ENCODE peak calls at places on chromosomes 5 and 9, in four cellular contexts. One of them, this sample, is unnamed.

GRCh38 chr5:172556262-172556661 is 84.8 kb upstream of the NEURL1B start:
- DNase-seq in endodermal cell: no peak
- DNase-seq in spleen: peak; percentile 38
- DNase-seq in retinal pigment epithelial cell: no peak
- DNase-seq in this sample: no peak

GRCh38 chr9:27453860-27454553 is 70.1 kb upstream of the IFNK start:
- DNase-seq in endodermal cell: no peak
- DNase-seq in retinal pigment epithelial cell: no peak
- DNase-seq in spleen: no peak
- DNase-seq in this sample: no peak

GRCh38 chr5:1727571-1727970 is 72.1 kb downstream of the MRPL36 start:
- DNase-seq in endodermal cell: peak; percentile 44
- DNase-seq in retinal pigment epithelial cell: no peak
- DNase-seq in spleen: peak; percentile 68
- DNase-seq in this sample: peak; percentile 62

GRCh38 chr9:126326228-126327015 is at the start of gene MVB12B:
- DNase-seq in retinal pigment epithelial cell: no peak
- DNase-seq in endodermal cell: peak; percentile 73
- DNase-seq in spleen: peak; percentile 92
- DNase-seq in this sample: no peak

GRCh38 chr5:154858972-154859950 is 834 bp downstream of the CNOT8 start:
- DNase-seq in endodermal cell: peak; percentile 54
- DNase-seq in retinal pigment epithelial cell: no peak
- DNase-seq in spleen: no peak
- DNase-seq in this sample: no peak

GRCh38 chr5:43244823-43245565 is 53.0 kb downstream of the NIM1K start:
- DNase-seq in retinal pigment epithelial cell: no peak
- DNase-seq in endodermal cell: no peak
- DNase-seq in spleen: no peak
- DNase-seq in this sample: no peak

GRCh38 chr5:33275921-33276705 is 164.7 kb upstream of the TARS1 start:
- DNase-seq in endodermal cell: no peak
- DNase-seq in retinal pigment epithelial cell: peak; percentile 62
- DNase-seq in spleen: no peak
- DNase-seq in this sample: no peak

GRCh38 chr5:42923710-42924109 is 112.0 kb upstream of the SELENOP start:
- DNase-seq in spleen: no peak
- DNase-seq in endodermal cell: no peak
- DNase-seq in retinal pigment epithelial cell: no peak
- DNase-seq in this sample: no peak

GRCh38 chr5:111480346-111480745 is 32.0 kb downstream of the STARD4 start:
- DNase-seq in spleen: no peak
- DNase-seq in endodermal cell: no peak
- DNase-seq in retinal pigment epithelial cell: no peak
- DNase-seq in this sample: no peak

GRCh38 chr5:6359941-6360683 is 18.2 kb downstream of the MED10 start:
- DNase-seq in spleen: no peak
- DNase-seq in endodermal cell: peak; percentile 72
- DNase-seq in retinal pigment epithelial cell: no peak
- DNase-seq in this sample: no peak

GRCh38 chr9:110266786-110267185 is 10.5 kb upstream of the TXN start:
- DNase-seq in spleen: no peak
- DNase-seq in endodermal cell: no peak
- DNase-seq in retinal pigment epithelial cell: no peak
- DNase-seq in this sample: no peak

GRCh38 chr5:150410524-150411244 is 2.0 kb downstream of the CD74 start:
- DNase-seq in retinal pigment epithelial cell: peak; percentile 48
- DNase-seq in endodermal cell: peak; percentile 81
- DNase-seq in spleen: peak; percentile 75
- DNase-seq in this sample: no peak

GRCh38 chr9:109317979-109318671 is 2.7 kb downstream of the EPB41L4B start:
- DNase-seq in endodermal cell: peak; percentile 79
- DNase-seq in retinal pigment epithelial cell: no peak
- DNase-seq in spleen: no peak
- DNase-seq in this sample: no peak

GRCh38 chr5:65391591-65391990 is 90.1 kb downstream of the ADAMTS6 start:
- DNase-seq in retinal pigment epithelial cell: no peak
- DNase-seq in endodermal cell: no peak
- DNase-seq in spleen: peak; percentile 16
- DNase-seq in this sample: no peak

GRCh38 chr5:149399775-149400174 is 20.7 kb upstream of the IL17B start:
- DNase-seq in spleen: no peak
- DNase-seq in retinal pigment epithelial cell: no peak
- DNase-seq in endodermal cell: no peak
- DNase-seq in this sample: no peak

GRCh38 chr9:123640792-123641222 is 284.8 kb downstream of the CRB2 start:
- DNase-seq in endodermal cell: no peak
- DNase-seq in retinal pigment epithelial cell: no peak
- DNase-seq in spleen: no peak
- DNase-seq in this sample: no peak

GRCh38 chr9:34417734-34418133 is 40.6 kb downstream of the FAM219A start:
- DNase-seq in retinal pigment epithelial cell: no peak
- DNase-seq in spleen: no peak
- DNase-seq in endodermal cell: no peak
- DNase-seq in this sample: no peak

GRCh38 chr9:108225371-108225905 is 630.3 kb downstream of the ACTL7B start:
- DNase-seq in spleen: no peak
- DNase-seq in endodermal cell: no peak
- DNase-seq in retinal pigment epithelial cell: no peak
- DNase-seq in this sample: no peak

DNA sequence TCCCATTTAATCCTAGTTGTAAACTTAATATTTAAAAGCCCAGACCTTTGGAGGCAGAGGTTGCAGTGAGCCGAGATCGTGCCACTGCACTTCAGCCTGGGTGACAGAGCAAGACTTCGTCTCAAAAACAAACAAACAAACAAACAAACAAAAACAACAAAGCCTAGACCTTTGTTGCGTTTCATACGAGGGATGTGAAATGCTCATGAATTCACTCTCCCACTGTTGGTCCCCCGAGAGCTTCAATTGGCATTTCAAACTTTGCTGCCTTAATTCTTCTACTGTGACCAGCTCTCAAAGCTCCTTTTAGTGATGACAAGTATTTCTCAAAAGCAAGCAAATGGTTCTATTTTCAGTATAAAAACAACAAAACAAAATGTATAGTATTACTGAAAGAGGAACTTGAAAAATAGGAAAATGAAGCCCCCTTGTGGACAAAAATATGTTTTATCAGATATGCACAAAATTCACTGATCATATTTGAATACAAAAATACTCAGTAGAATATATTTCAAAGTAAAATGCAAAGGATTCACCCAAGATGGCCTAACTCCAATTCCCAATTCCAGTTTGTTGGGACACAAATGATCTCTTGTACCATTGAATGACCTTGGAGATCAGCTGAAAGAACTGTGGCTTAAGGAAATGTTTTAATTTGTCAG is 140.4 kb downstream of the ESM1 start:
- DNase-seq in retinal pigment epithelial cell: peak; percentile 17
- DNase-seq in endodermal cell: no peak
- DNase-seq in spleen: no peak
- DNase-seq in this sample: no peak
- H3K4me3 ChIP-seq in retinal pigment epithelial cell: no peak overlapping the region
- H3K4me3 ChIP-seq in endodermal cell: no peak overlapping the region
- H3K4me3 ChIP-seq in spleen: no peak overlapping the region
- H3K4me3 ChIP-seq in this sample: no peak overlapping the region

GRCh38 chr5:80492741-80493140 is 4.8 kb downstream of the FAM151B start:
- DNase-seq in endodermal cell: no peak
- DNase-seq in retinal pigment epithelial cell: no peak
- DNase-seq in spleen: no peak
- DNase-seq in this sample: no peak
- H3K4me3 ChIP-seq in endodermal cell: no peak overlapping the region
- H3K4me3 ChIP-seq in retinal pigment epithelial cell: no peak overlapping the region
- H3K4me3 ChIP-seq in spleen: no peak overlapping the region
- H3K4me3 ChIP-seq in this sample: no peak overlapping the region

GRCh38 chr5:84635235-84636055 is 250.8 kb upstream of the EDIL3 start:
- DNase-seq in spleen: peak; percentile 63
- DNase-seq in endodermal cell: no peak
- DNase-seq in retinal pigment epithelial cell: no peak
- DNase-seq in this sample: no peak
- H3K4me3 ChIP-seq in spleen: no peak overlapping the region
- H3K4me3 ChIP-seq in endodermal cell: no peak overlapping the region
- H3K4me3 ChIP-seq in retinal pigment epithelial cell: no peak overlapping the region
- H3K4me3 ChIP-seq in this sample: no peak overlapping the region

DNA sequence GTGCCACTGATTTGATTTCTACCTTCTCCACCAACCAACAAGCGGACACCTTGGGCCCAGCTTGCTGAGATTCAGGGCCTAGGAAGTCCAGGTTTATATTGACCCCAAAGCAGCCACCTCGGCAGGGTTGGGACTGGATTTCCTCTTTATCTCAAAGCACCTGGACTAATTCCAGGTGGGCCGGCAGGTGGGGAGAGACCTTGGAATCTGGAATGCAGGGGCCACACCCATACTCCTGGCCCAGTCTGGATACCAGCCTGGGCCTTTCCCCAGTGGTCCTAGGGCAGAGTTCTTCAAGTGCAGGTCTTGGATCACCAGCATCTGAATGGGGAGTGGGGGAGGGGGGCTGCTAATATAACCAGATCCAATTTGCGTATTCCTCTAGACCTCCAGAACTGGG is 93.1 kb downstream of the PCDH1 start:
- DNase-seq in retinal pigment epithelial cell: no peak
- DNase-seq in endodermal cell: no peak
- DNase-seq in spleen: peak; percentile 52
- DNase-seq in this sample: no peak
- H3K4me3 ChIP-seq in retinal pigment epithelial cell: no peak overlapping the region
- H3K4me3 ChIP-seq in endodermal cell: no peak overlapping the region
- H3K4me3 ChIP-seq in spleen: no peak overlapping the region
- H3K4me3 ChIP-seq in this sample: no peak overlapping the region

GRCh38 chr5:91074615-91075014 is 308.5 kb downstream of the ARRDC3 start:
- DNase-seq in endodermal cell: no peak
- DNase-seq in spleen: no peak
- DNase-seq in retinal pigment epithelial cell: no peak
- DNase-seq in this sample: no peak
- H3K4me3 ChIP-seq in endodermal cell: no peak overlapping the region
- H3K4me3 ChIP-seq in spleen: no peak overlapping the region
- H3K4me3 ChIP-seq in retinal pigment epithelial cell: no peak overlapping the region
- H3K4me3 ChIP-seq in this sample: no peak overlapping the region

This sample was measured in RWPE2.